ENCODE peak calls at places on chromosomes 12 and 14, in nine cellular contexts. R is CD8-positive, alpha-beta memory T cell; U is body of pancreas; C is mesendoderm; Y is cardiac muscle cell; H is CD4-positive, alpha-beta memory T cell; S is transverse colon; A is psoas muscle; F is K562. G is an unnamed sample.

GRCh38 chr12:64025174-64025958 is 180.9 kb downstream of the SRGAP1 start:
- DNase-seq in H (no peak), C (no peak), A (no peak), U (no peak), S (no peak), F (no peak), R (no peak), Y (no peak), G (no peak)

GRCh38 chr12:64618953-64619590 is 8.8 kb downstream of the RASSF3 start:
- DNase-seq in S (no peak), A (no peak), C (no peak), H (no peak), R (no peak), Y (peak; percentile 83), U (no peak), F (peak; percentile 76), G (no peak)

GRCh38 chr12:75724913-75725312 is 213.5 kb upstream of the KRR1 start:
- DNase-seq in F (peak; percentile 50), S (no peak), R (no peak), Y (peak; percentile 77), H (no peak), U (no peak), A (no peak), C (no peak), G (no peak)

GRCh38 chr12:580813-581212 is 82.4 kb downstream of the NINJ2 start:
- DNase-seq in R (no peak), F (no peak), H (no peak), U (no peak), Y (no peak), S (no peak), A (no peak), C (no peak), G (no peak)

GRCh38 chr12:5433840-5434646 is 2.1 kb downstream of the NTF3 start:
- DNase-seq in Y (no peak), U (no peak), F (no peak), C (peak; percentile 28), R (no peak), H (no peak), A (no peak), S (no peak), G (no peak)

GRCh38 chr12:116539905-116540482 is 19.2 kb upstream of the MAP1LC3B2 start:
- DNase-seq in F (no peak), H (no peak), U (peak; percentile 59), C (peak; percentile 80), A (no peak), Y (peak; percentile 70), R (no peak), S (peak; percentile 38), G (no peak)

GRCh38 chr12:42892702-42893101 is 303.2 kb upstream of the PRICKLE1 start:
- DNase-seq in H (no peak), U (no peak), S (no peak), R (no peak), C (no peak), Y (no peak), A (no peak), F (no peak), G (no peak)

GRCh38 chr14:92105845-92106094 is 612 bp downstream of the ATXN3 start:
- DNase-seq in H (no peak), F (peak; percentile 33), Y (no peak), R (no peak), C (no peak), S (peak; percentile 44), U (peak; percentile 32), A (peak; percentile 79), G (no peak)

GRCh38 chr12:58176296-58176869 is 235.0 kb downstream of the ATP23 start:
- DNase-seq in Y (peak; percentile 52), A (no peak), R (no peak), C (peak; percentile 81), H (no peak), U (no peak), S (peak; percentile 43), F (peak; percentile 29), G (no peak)

GRCh38 chr14:83975435-83976222 is 1554.3 kb upstream of the FLRT2 start:
- DNase-seq in F (no peak), H (no peak), U (peak; percentile 92), R (no peak), S (no peak), A (peak; percentile 56), C (peak; percentile 87), Y (peak; percentile 48), G (no peak)

GRCh38 chr12:113757223-113758002 is 208.7 kb downstream of the RBM19 start:
- DNase-seq in Y (no peak), U (no peak), C (peak; percentile 23), H (no peak), R (no peak), S (no peak), A (no peak), F (no peak), G (no peak)

GRCh38 chr12:19561411-19561961 is 122.2 kb downstream of the AEBP2 start:
- DNase-seq in C (no peak), H (no peak), Y (no peak), F (no peak), U (no peak), R (no peak), A (no peak), S (no peak), G (no peak)

GRCh38 chr12:62250671-62251608 is 9.3 kb upstream of the USP15 start:
- DNase-seq in R (no peak), H (no peak), Y (peak; percentile 91), U (no peak), A (no peak), S (no peak), F (peak; percentile 93), C (peak; percentile 23), G (no peak)

GRCh38 chr12:114869091-114869834 is 185.3 kb upstream of the TBX3 start:
- DNase-seq in F (no peak), S (no peak), A (no peak), H (no peak), R (no peak), C (peak; percentile 56), Y (peak; percentile 22), U (no peak), G (no peak)

GRCh38 chr12:81128930-81129554 is 51.2 kb downstream of the ACSS3 start:
- DNase-seq in C (peak; percentile 84), A (no peak), S (no peak), F (peak; percentile 18), Y (peak; percentile 61), R (no peak), U (peak; percentile 44), H (no peak), G (no peak)

GRCh38 chr14:71739273-71739990 is 192.8 kb upstream of the RGS6 start:
- DNase-seq in C (peak; percentile 88), A (no peak), H (no peak), Y (peak; percentile 28), U (no peak), F (peak; percentile 12), S (peak; percentile 35), R (no peak), G (no peak)

GRCh38 chr12:123264642-123265041 is 7.0 kb downstream of the CDK2AP1 start:
- DNase-seq in S (no peak), U (no peak), H (no peak), A (no peak), Y (no peak), R (no peak), F (peak; percentile 34), C (peak; percentile 83), G (no peak)

GRCh38 chr12:102543494-102543893 is 63.1 kb upstream of the IGF1 start:
- DNase-seq in F (peak; percentile 12), C (peak; percentile 26), A (no peak), S (no peak), R (no peak), Y (no peak), H (no peak), U (no peak), G (no peak)

GRCh38 chr12:95443458-95443857 is 30.5 kb upstream of the METAP2 start:
- DNase-seq in U (no peak), H (no peak), S (no peak), C (peak; percentile 95), A (no peak), Y (no peak), R (no peak), F (peak; percentile 50), G (no peak)

GRCh38 chr12:107684029-107684790 is 1.4 kb upstream of the PWP1 start:
- DNase-seq in F (peak; percentile 15), A (no peak), S (no peak), U (no peak), Y (peak; percentile 17), R (no peak), H (no peak), C (no peak), G (no peak)
- H3K27ac ChIP-seq in F (peak overlapping the region; percentile 84), A (no peak overlapping the region), S (peak overlapping the region; percentile 85), U (no peak overlapping the region), Y (no peak overlapping the region), R (no peak overlapping the region), H (no peak overlapping the region), C (no peak overlapping the region), G (peak overlapping the region; percentile 88)

GRCh38 chr12:110741795-110742717 is 635 bp downstream of the PPP1CC start:
- DNase-seq in S (peak; percentile 39), F (peak; percentile 69), Y (peak; percentile 37), A (peak; percentile 71), C (peak; percentile 51), H (no peak), R (no peak), U (no peak), G (peak; percentile 14)
- H3K4me1 ChIP-seq in S (peaks cover 52% of the 10 kb centered on the region), F (peaks cover 33% of the 10 kb centered on the region), Y (peaks cover 44% of the 10 kb centered on the region), A (peaks cover 56% of the 10 kb centered on the region), C (peaks cover 6% of the 10 kb centered on the region), H (peaks cover 41% of the 10 kb centered on the region), R (peaks cover 37% of the 10 kb centered on the region), U (peaks cover 41% of the 10 kb centered on the region), G (peaks cover 27% of the 10 kb centered on the region)

DNA sequence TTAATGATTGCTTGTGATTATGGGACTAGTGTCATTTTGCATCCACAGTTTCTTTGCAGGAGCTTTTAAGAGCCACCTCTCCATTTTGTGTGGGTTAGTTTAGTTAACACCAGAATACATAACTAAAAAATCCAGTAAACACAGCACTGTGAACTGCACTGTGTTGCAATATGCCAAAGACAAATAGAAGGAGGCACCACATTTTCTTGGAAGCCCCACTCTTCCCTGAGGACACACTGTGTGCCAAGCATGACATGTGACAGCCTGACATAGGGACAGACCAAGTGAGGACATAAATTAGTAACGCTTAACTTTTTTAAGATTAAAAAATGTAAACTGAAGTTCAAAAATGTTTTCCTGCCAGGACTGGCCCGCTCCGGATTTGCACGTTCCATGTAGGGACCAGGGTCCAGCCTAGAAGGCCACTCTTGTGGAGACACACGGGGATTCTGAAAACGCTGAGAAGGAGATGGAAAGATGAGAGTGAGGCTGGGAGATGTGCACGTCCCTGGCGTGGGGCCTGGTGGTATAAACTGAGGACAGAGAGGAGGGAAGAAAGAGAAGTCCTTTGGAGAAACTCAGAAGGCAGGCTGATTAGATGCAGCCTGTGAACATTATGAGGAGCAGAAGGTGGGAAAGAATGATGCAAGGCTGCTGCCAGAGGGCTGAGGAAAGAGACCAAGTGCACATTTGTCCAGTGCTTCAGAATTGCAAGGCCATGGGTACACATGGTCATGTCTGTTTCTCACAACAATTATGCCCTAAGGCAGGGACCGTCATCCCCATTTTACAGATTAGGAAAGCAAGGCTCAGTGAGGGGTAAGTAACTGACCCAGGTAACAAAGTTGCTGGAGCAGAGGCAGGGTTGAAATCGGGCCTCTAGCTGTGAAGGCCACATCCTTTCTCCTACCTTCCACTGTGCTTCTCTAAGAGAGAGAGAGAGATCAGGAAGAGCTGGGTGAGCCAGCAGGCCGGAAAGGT is 45.1 kb downstream of the ISCA2 start:
- DNase-seq in R (no peak), A (peak; percentile 26), Y (no peak), S (no peak), F (no peak), U (no peak), C (no peak), H (no peak), G (no peak)
- H3K27ac ChIP-seq in R (no peak overlapping the region), A (no peak overlapping the region), Y (no peak overlapping the region), S (no peak overlapping the region), F (no peak overlapping the region), U (no peak overlapping the region), C (no peak overlapping the region), H (no peak overlapping the region), G (no peak overlapping the region)

GRCh38 chr14:99659333-99659741 is 14.4 kb downstream of the HHIPL1 start:
- DNase-seq in H (no peak), Y (no peak), C (no peak), A (no peak), F (no peak), U (no peak), S (no peak), R (no peak), G (no peak)
- H3K4me1 ChIP-seq in H (no peaks in the 10 kb centered on the region), Y (peaks cover 6% of the 10 kb centered on the region), C (peaks cover 10% of the 10 kb centered on the region), A (no peaks in the 10 kb centered on the region), F (no peaks in the 10 kb centered on the region), U (peaks cover 5% of the 10 kb centered on the region), S (no peaks in the 10 kb centered on the region), R (no peaks in the 10 kb centered on the region), G (no peaks in the 10 kb centered on the region)